ENCODE peak calls at places on chromosomes 4 and X, in four cellular contexts. One of them, this sample, is unnamed.

GRCh38 chr4:8101213-8101781 is 57.3 kb downstream of the ABLIM2 start:
- DNase-seq in OCI-LY7: no peak
- DNase-seq in fibroblast of lung: no peak
- DNase-seq in PC-3: no peak
- DNase-seq in this sample: no peak

GRCh38 chr4:109657854-109658253 is 45.4 kb downstream of the CASP6 start:
- DNase-seq in OCI-LY7: no peak
- DNase-seq in fibroblast of lung: no peak
- DNase-seq in PC-3: no peak
- DNase-seq in this sample: no peak

GRCh38 chrX:74242484-74243138 is 61.4 kb upstream of the ZCCHC13 start:
- DNase-seq in PC-3: no peak
- DNase-seq in OCI-LY7: no peak
- DNase-seq in fibroblast of lung: peak; percentile 18
- DNase-seq in this sample: no peak

GRCh38 chrX:56789518-56790070 is 60.6 kb downstream of the NBDY start:
- DNase-seq in OCI-LY7: no peak
- DNase-seq in PC-3: no peak
- DNase-seq in fibroblast of lung: no peak
- DNase-seq in this sample: no peak

GRCh38 chr4:24032371-24032989 is 142.6 kb upstream of the PPARGC1A start:
- DNase-seq in OCI-LY7: peak; percentile 10
- DNase-seq in fibroblast of lung: no peak
- DNase-seq in PC-3: no peak
- DNase-seq in this sample: peak; percentile 27

GRCh38 chr4:622071-622995 is 3.0 kb upstream of the PDE6B start:
- DNase-seq in PC-3: no peak
- DNase-seq in fibroblast of lung: no peak
- DNase-seq in OCI-LY7: no peak
- DNase-seq in this sample: no peak

GRCh38 chr4:153114771-153115321 is 89.4 kb upstream of the TRIM2 start:
- DNase-seq in OCI-LY7: no peak
- DNase-seq in fibroblast of lung: peak; percentile 89
- DNase-seq in PC-3: peak; percentile 83
- DNase-seq in this sample: no peak

GRCh38 chr4:185592845-185593488 is 57.7 kb upstream of the PDLIM3 start:
- DNase-seq in OCI-LY7: peak; percentile 11
- DNase-seq in fibroblast of lung: no peak
- DNase-seq in PC-3: no peak
- DNase-seq in this sample: no peak

GRCh38 chr4:53575552-53575951 is 15.7 kb downstream of the LNX1 start:
- DNase-seq in fibroblast of lung: no peak
- DNase-seq in OCI-LY7: no peak
- DNase-seq in PC-3: no peak
- DNase-seq in this sample: no peak

GRCh38 chrX:134324359-134324758 is 87.4 kb downstream of the CCDC160 start:
- DNase-seq in fibroblast of lung: no peak
- DNase-seq in PC-3: no peak
- DNase-seq in OCI-LY7: no peak
- DNase-seq in this sample: no peak

GRCh38 chr4:187656953-187657352 is 338.6 kb upstream of the ZFP42 start:
- DNase-seq in fibroblast of lung: peak; percentile 34
- DNase-seq in OCI-LY7: no peak
- DNase-seq in PC-3: no peak
- DNase-seq in this sample: no peak

GRCh38 chrX:140712413-140713173 is 3.0 kb downstream of the LINC00632 start:
- DNase-seq in fibroblast of lung: peak; percentile 65
- DNase-seq in PC-3: peak; percentile 46
- DNase-seq in OCI-LY7: no peak
- DNase-seq in this sample: no peak

GRCh38 chrX:21781976-21782375 is 24.1 kb upstream of the SMPX start:
- DNase-seq in PC-3: no peak
- DNase-seq in OCI-LY7: no peak
- DNase-seq in fibroblast of lung: no peak
- DNase-seq in this sample: no peak

GRCh38 chr4:118905546-118905945 is 16.9 kb downstream of the SYNPO2 start:
- DNase-seq in OCI-LY7: no peak
- DNase-seq in fibroblast of lung: peak; percentile 74
- DNase-seq in PC-3: no peak
- DNase-seq in this sample: no peak

GRCh38 chr4:1406946-1407656 is 859 bp upstream of the NKX1-1 start:
- DNase-seq in fibroblast of lung: no peak
- DNase-seq in OCI-LY7: no peak
- DNase-seq in PC-3: no peak
- DNase-seq in this sample: peak; percentile 12

GRCh38 chr4:41542526-41543270 is 4.7 kb downstream of the LIMCH1 start:
- DNase-seq in PC-3: no peak
- DNase-seq in OCI-LY7: no peak
- DNase-seq in fibroblast of lung: peak; percentile 48
- DNase-seq in this sample: no peak

GRCh38 chrX:150635952-150636351 is 57.2 kb upstream of the MTMR1 start:
- DNase-seq in fibroblast of lung: peak; percentile 71
- DNase-seq in PC-3: peak; percentile 76
- DNase-seq in OCI-LY7: no peak
- DNase-seq in this sample: no peak

DNA sequence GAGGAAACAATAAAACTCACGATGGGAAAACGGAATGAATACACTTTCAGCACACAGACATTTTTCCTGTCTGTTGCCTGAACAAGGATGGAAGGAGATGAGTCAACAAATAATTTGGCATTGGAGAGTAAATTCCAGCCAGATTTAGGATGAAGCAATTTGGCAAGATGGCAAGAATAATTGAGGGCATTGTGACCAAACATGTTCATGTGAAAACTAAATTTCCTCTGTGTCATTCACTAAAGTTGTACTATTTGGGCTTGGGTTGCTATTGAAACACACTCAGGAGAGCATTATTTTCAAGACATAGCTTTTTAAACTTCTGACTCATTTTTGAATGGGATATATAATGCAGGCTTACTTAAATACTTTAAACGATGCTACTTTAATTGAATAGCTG is 1614.4 kb downstream of the PCDH19 start:
- DNase-seq in OCI-LY7: no peak
- DNase-seq in PC-3: peak; percentile 37
- DNase-seq in fibroblast of lung: peak; percentile 35
- DNase-seq in this sample: no peak
- H3K27ac ChIP-seq in OCI-LY7: no peak overlapping the region
- H3K27ac ChIP-seq in PC-3: no peak overlapping the region
- H3K27ac ChIP-seq in fibroblast of lung: no peak overlapping the region
- H3K27ac ChIP-seq in this sample: no peak overlapping the region

GRCh38 chr4:98143001-98143899 is at the start of gene STPG2:
- DNase-seq in fibroblast of lung: peak; percentile 87
- DNase-seq in OCI-LY7: peak; percentile 97
- DNase-seq in PC-3: peak; percentile 86
- DNase-seq in this sample: peak; percentile 98
- H3K4me3 ChIP-seq in fibroblast of lung: peak within 1 kb of the TSS; percentile 58
- H3K4me3 ChIP-seq in OCI-LY7: peak within 1 kb of the TSS; percentile 72
- H3K4me3 ChIP-seq in PC-3: peak within 1 kb of the TSS; percentile 71
- H3K4me3 ChIP-seq in this sample: peak within 1 kb of the TSS; percentile 89

GRCh38 chr4:159105063-159105414 is 2.2 kb downstream of the RAPGEF2 start:
- DNase-seq in PC-3: peak; percentile 44
- DNase-seq in OCI-LY7: no peak
- DNase-seq in fibroblast of lung: peak; percentile 73
- DNase-seq in this sample: peak; percentile 33
- H3K27ac ChIP-seq in PC-3: peak overlapping the region; percentile 63
- H3K27ac ChIP-seq in OCI-LY7: no peak overlapping the region
- H3K27ac ChIP-seq in fibroblast of lung: peak overlapping the region; percentile 85
- H3K27ac ChIP-seq in this sample: no peak overlapping the region

GRCh38 chr4:6781561-6781960 is 966 bp upstream of the KIAA0232 start:
- DNase-seq in OCI-LY7: peak; percentile 26
- DNase-seq in PC-3: no peak
- DNase-seq in fibroblast of lung: no peak
- DNase-seq in this sample: no peak
- H3K4me3 ChIP-seq in OCI-LY7: peak overlapping the region; percentile 95
- H3K4me3 ChIP-seq in PC-3: peak overlapping the region; percentile 69
- H3K4me3 ChIP-seq in fibroblast of lung: no peak overlapping the region
- H3K4me3 ChIP-seq in this sample: peak overlapping the region; percentile 50